ENCODE peak calls at places on chromosomes 2 and 18, in ten cellular contexts. Y is NT2/D1, W is adipocyte, D is HCT116, A is gastrocnemius medialis, F is fibroblast of lung, N is thoracic aorta, R is heart left ventricle, P is mammary epithelial cell, X is left lung. B is an unnamed sample. For H3K36me3, the result is how much of the 10 kb centered on the place peaks cover.

GRCh38 chr2:102033028-102033749 is 41.4 kb downstream of the IL1R2 start:
- DNase-seq in W (peak), F (peak), X (peak), Y (no peak), N (no peak), P (peak), R (peak), A (peak), D (no peak), B (peak)

GRCh38 chr2:50951416-50951815 is 80.5 kb downstream of the NRXN1 start:
- DNase-seq in P (peak), Y (no peak), W (peak), N (no peak), R (no peak), F (peak), D (no peak), A (no peak), X (no peak), B (no peak)

GRCh38 chr18:6920099-6920955 is 190.8 kb downstream of the ARHGAP28 start:
- DNase-seq in P (peak), A (no peak), F (peak), N (no peak), Y (peak), D (no peak), W (peak), R (no peak), X (no peak), B (peak)

GRCh38 chr2:9276901-9277455 is 70.4 kb downstream of the ASAP2 start:
- DNase-seq in F (no peak), W (no peak), R (no peak), P (no peak), X (no peak), N (no peak), Y (no peak), D (no peak), A (no peak), B (no peak)

GRCh38 chr2:111659361-111660281 is 224.4 kb downstream of the ANAPC1 start:
- DNase-seq in W (peak), P (peak), D (peak), F (peak), R (no peak), X (peak), Y (peak), N (peak), A (peak), B (peak)

GRCh38 chr2:43270461-43270860 is 44.1 kb upstream of the ZFP36L2 start:
- DNase-seq in D (no peak), P (no peak), A (no peak), N (no peak), R (no peak), W (no peak), Y (no peak), F (no peak), X (no peak), B (no peak)

GRCh38 chr2:241507430-241508239 is 749 bp downstream of the STK25 start:
- DNase-seq in A (peak), W (peak), N (no peak), D (no peak), P (peak), R (no peak), X (no peak), Y (no peak), F (peak), B (peak)

GRCh38 chr18:36481935-36482334 is 184.4 kb downstream of the FHOD3 start:
- DNase-seq in P (no peak), Y (no peak), W (no peak), X (no peak), A (no peak), N (no peak), R (no peak), F (no peak), D (no peak), B (no peak)

GRCh38 chr18:32470136-32470712 is 458 bp downstream of the GAREM1 start:
- DNase-seq in Y (no peak), W (peak), A (peak), N (no peak), X (no peak), P (no peak), F (peak), D (no peak), R (peak), B (peak)

GRCh38 chr2:33051586-33052385 is 105.0 kb downstream of the LTBP1 start:
- DNase-seq in D (no peak), W (peak), N (no peak), A (peak), P (peak), F (peak), Y (no peak), R (no peak), X (no peak), B (no peak)

GRCh38 chr2:193240752-193241151 is 1046.0 kb upstream of the TMEFF2 start:
- DNase-seq in D (no peak), N (no peak), R (no peak), X (no peak), P (no peak), F (no peak), W (peak), Y (peak), A (no peak), B (no peak)

GRCh38 chr2:223967981-223968380 is 10.7 kb downstream of the MRPL44 start:
- DNase-seq in A (no peak), W (no peak), X (no peak), R (no peak), P (peak), D (no peak), Y (no peak), F (peak), N (no peak), B (no peak)

GRCh38 chr2:79013629-79014028 is 11.9 kb upstream of the REG3G start:
- DNase-seq in A (no peak), N (no peak), Y (no peak), P (no peak), R (no peak), W (no peak), D (no peak), F (no peak), X (no peak), B (no peak)

GRCh38 chr2:25697559-25698341 is 24.4 kb upstream of the DTNB start:
- DNase-seq in W (peak), F (no peak), D (no peak), Y (no peak), P (no peak), N (no peak), X (no peak), A (no peak), R (no peak), B (no peak)

GRCh38 chr2:201568217-201568820 is 75.0 kb downstream of the TMEM237 start:
- DNase-seq in Y (no peak), D (no peak), R (no peak), N (no peak), F (no peak), P (no peak), X (no peak), W (no peak), A (no peak), B (no peak)

GRCh38 chr2:70132244-70133126 is 45.2 kb downstream of the PCBP1 start:
- DNase-seq in Y (no peak), R (peak), D (no peak), N (no peak), A (peak), X (peak), P (peak), W (peak), F (peak), B (peak)

GRCh38 chr2:46548103-46548486 is 68.7 kb downstream of the TMEM247 start:
- DNase-seq in Y (no peak), W (no peak), P (no peak), F (no peak), D (no peak), N (no peak), X (peak), R (peak), A (peak), B (no peak)

GRCh38 chr2:10835052-10835970 is 22.7 kb upstream of the PDIA6 start:
- DNase-seq in R (peak), D (peak), A (peak), X (peak), F (no peak), Y (peak), P (peak), N (no peak), W (peak), B (peak)

GRCh38 chr2:219206442-219207253 is at the start of gene ZFAND2B:
- DNase-seq in P (peak), Y (peak), R (peak), A (peak), W (peak), X (peak), N (peak), F (peak), D (peak), B (peak)

GRCh38 chr2:186064507-186064906 is 325.9 kb downstream of the FSIP2 start:
- DNase-seq in Y (no peak), A (no peak), N (no peak), W (no peak), D (no peak), R (no peak), P (no peak), F (no peak), X (no peak), B (no peak)

GRCh38 chr2:28821295-28821958 is 10.8 kb downstream of the SPDYA start:
- DNase-seq in W (peak), Y (peak), N (no peak), P (peak), X (no peak), R (peak), D (peak), A (peak), F (peak), B (peak)

GRCh38 chr2:149538138-149538833 is 49.3 kb downstream of the MMADHC start:
- DNase-seq in W (no peak), R (no peak), N (no peak), Y (no peak), D (no peak), P (peak), X (no peak), F (peak), A (no peak), B (no peak)

GRCh38 chr2:160909781-160910242 is 250.4 kb upstream of the TANK start:
- DNase-seq in Y (no peak), R (no peak), W (peak), N (no peak), P (no peak), A (no peak), X (no peak), D (no peak), F (peak), B (no peak)

GRCh38 chr2:157592983-157593382 is 35.7 kb downstream of the ACVR1C start:
- DNase-seq in Y (no peak), N (no peak), D (no peak), A (no peak), P (no peak), F (peak), X (no peak), W (peak), R (no peak), B (no peak)

GRCh38 chr2:37586663-37587409 is 84.6 kb downstream of the CDC42EP3 start:
- DNase-seq in X (no peak), F (no peak), Y (no peak), R (no peak), N (no peak), W (no peak), A (no peak), P (no peak), D (no peak), B (no peak)

GRCh38 chr18:63604791-63605567 is 17.8 kb downstream of the SERPINB13 start:
- DNase-seq in Y (no peak), D (peak), W (peak), P (peak), X (no peak), R (no peak), N (no peak), F (peak), A (no peak), B (no peak)

GRCh38 chr2:101987832-101988231 is 3.9 kb upstream of the IL1R2 start:
- DNase-seq in P (no peak), Y (no peak), N (no peak), A (no peak), W (no peak), F (no peak), R (no peak), X (no peak), D (no peak), B (no peak)

DNA sequence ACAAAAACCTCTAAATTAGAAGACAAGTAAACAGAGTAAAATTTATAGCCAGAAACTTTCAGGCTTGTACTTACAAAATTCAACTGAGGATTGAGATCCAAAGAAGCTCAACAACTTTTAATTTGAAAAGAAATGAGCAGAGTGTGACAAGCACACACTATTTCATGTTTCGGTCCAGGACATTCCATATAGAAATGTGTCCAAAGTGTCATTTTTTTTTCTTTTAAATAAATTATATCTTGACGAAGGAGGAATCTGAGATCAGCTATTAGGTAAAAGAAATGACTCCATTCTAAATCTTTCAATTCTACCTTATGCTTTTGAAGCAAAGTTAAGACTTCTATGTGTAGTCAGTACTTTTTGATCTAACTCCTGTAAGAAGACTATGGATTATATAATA is 4.6 kb downstream of the FN1 start:
- DNase-seq in W (peak), Y (no peak), A (no peak), P (no peak), F (no peak), N (no peak), D (no peak), R (no peak), X (no peak), B (no peak)
- H3K4me3 ChIP-seq in W (peak), Y (no peak), A (no peak), P (no peak), F (peak), N (peak), D (no peak), R (no peak), X (no peak), B (no peak)

DNA sequence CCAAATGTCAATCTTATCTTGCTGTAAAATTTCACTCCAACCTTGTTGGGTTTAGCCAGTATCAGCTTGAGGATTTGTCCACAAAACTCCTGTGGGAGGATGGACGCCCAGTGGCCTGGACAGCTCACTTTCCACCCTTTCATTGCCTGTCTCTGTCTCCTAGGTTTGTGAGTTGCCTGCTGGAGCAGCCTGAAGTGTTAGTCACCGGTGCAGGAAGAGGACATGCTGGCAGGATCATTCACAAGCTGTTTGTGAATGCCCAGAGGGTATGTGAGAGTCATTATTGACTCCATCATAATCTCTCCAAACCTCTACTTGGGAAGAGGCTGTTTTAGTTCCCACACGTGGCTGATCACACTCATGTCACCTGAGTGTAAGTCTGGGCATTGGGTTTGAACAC is 112.3 kb downstream of the RAB3GAP1 start:
- DNase-seq in D (no peak), P (peak), Y (peak), R (no peak), X (no peak), N (no peak), W (peak), F (peak), A (no peak), B (no peak)
- H3K36me3 ChIP-seq in D (under half), P (under half), Y (half or more), R (under half), X (under half), N (under half), W (half or more), F (under half), A (half or more), B (under half)

GRCh38 chr2:39871291-39871761 is 92.3 kb upstream of the THUMPD2 start:
- DNase-seq in F (peak), A (no peak), X (no peak), R (no peak), P (peak), Y (no peak), W (peak), D (no peak), N (no peak), B (no peak)

GRCh38 chr2:39874236-39874635 is 95.2 kb upstream of the THUMPD2 start:
- DNase-seq in R (no peak), F (no peak), X (no peak), N (no peak), D (no peak), W (no peak), Y (no peak), A (no peak), P (peak), B (no peak)

GRCh38 chr2:39872748-39873147 is 93.7 kb upstream of the THUMPD2 start:
- DNase-seq in W (no peak), Y (no peak), X (no peak), P (no peak), N (no peak), A (no peak), R (no peak), D (no peak), F (no peak), B (no peak)

GRCh38 chr2:39873586-39873985 is 94.5 kb upstream of the THUMPD2 start:
- DNase-seq in D (no peak), Y (no peak), N (no peak), X (no peak), A (no peak), R (no peak), F (no peak), W (no peak), P (no peak), B (no peak)

DNA sequence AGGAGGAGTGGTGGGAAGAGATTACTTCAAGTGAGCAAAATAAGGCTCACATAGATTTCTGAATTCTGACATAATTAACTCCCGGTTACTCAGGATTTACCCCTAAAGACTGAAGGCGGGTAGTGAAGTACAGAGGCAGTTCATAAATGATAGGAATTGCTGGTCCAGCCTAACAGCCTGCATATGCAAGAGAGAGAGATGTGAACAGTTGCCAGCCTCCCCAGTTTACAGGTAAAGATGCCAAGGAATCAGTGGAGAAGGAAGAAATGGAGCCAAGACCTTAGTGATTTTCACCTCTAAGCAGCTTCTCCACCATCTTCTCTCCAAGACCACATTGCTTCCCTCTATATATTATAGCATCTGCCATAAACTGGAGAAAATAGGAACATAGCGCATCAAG is 91.8 kb upstream of the THUMPD2 start:
- DNase-seq in P (no peak), N (no peak), R (no peak), D (no peak), X (no peak), F (no peak), W (no peak), Y (no peak), A (no peak), B (no peak)
- H3K4me3 ChIP-seq in P (no peak), N (no peak), R (no peak), D (no peak), X (no peak), F (no peak), W (no peak), Y (no peak), A (no peak), B (no peak)

GRCh38 chr18:13105059-13105458 is 113.5 kb upstream of the LDLRAD4 start:
- DNase-seq in A (no peak), P (no peak), D (no peak), X (no peak), W (no peak), N (no peak), F (no peak), R (no peak), Y (no peak), B (no peak)
- H3K36me3 ChIP-seq in A (half or more), P (under half), D (half or more), X (under half), W (half or more), N (under half), F (under half), R (under half), Y (half or more), B (under half)

DNA sequence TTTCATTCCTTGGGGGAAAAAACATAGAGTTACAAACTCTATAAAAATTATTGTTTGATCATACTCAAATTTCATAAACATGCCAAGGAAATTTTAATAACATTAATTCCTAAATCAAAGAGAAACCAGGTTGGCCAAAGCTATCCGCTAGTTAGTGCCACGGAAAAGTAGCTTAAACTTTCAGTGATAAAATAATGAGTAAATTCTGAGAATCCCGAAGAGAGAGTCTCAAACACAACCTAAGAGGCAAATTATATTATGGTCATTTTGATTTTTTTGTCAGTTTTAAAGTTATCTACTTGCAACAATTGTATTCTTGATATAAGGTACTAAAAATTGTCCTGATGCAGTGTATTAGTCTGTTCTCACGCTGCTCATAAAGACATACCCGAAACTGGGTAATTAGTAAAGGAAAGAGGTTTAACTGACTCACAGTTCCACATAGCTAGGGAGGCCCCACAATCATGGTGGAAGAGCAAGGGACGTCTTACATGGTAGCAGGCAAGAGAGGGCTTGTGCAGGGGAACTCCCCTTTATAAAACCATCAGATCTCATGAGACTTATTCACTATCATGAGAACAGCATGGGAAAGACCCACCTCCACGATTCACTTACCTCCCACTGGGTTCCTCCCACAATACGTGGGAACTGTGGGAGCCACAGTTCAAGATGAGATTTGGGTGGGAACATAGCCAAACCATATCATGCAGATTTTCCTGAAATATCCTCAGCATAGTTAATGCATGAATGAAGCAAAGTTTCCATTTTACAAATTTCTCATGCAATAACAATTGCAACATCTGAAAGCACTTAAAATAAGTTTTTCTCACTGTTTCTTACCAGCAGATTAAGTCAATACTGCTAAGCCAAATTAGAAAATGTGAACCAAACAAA is 205.9 kb upstream of the STK17B start:
- DNase-seq in Y (no peak), N (no peak), W (peak), A (no peak), D (no peak), P (peak), R (no peak), X (no peak), F (peak), B (no peak)
- H3K4me3 ChIP-seq in Y (no peak), N (no peak), W (no peak), A (no peak), D (no peak), P (no peak), R (no peak), X (no peak), F (no peak), B (no peak)

DNA sequence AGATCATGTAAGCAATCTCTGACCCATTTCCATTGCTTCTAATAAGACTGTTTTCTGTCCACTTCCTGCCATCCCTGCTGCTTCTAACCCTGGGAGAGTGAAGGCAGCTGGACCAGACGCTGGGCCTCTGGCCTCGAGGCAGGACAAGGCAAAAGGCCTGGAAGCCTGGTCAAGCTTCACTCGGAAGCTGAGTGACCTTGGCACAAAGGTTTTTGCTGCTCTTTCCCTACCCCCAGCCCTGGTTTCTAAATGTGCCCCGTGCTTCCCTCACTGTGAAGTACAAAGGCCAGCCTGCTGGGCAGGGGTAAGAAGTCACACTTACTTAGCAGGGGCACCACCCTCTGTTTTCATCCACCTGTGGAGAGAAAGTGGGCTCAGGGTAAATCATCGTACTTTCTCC is 195.0 kb downstream of the TNS1 start:
- DNase-seq in A (no peak), D (no peak), P (no peak), W (no peak), R (no peak), X (no peak), N (no peak), Y (no peak), F (no peak), B (no peak)
- H3K36me3 ChIP-seq in A (half or more), D (under half), P (under half), W (half or more), R (under half), X (under half), N (half or more), Y (half or more), F (under half), B (half or more)

DNA sequence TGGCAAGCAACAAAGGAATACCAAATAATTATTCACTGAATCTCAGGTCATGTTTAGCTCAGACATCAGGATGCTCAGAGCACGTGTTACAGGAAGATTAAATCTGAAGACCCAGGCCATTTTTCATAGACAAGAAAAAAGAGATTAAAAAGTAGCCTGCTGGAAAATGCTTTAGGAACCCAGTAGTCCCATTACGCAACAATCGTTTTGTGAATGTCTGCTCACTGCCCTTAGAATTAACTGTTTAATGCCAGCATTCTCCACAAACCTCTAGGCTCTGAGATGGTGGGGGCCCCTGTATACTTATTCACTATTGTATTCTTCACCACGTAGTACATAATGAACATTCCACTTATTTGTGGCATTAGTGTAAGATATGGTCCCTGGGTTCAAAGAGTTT is 154.6 kb upstream of the NYAP2 start:
- DNase-seq in D (no peak), R (no peak), Y (no peak), A (no peak), N (no peak), X (no peak), W (no peak), P (no peak), F (no peak), B (no peak)
- H3K4me3 ChIP-seq in D (no peak), R (no peak), Y (no peak), A (no peak), N (no peak), X (no peak), W (no peak), P (no peak), F (no peak), B (no peak)

B was measured in thyroid gland.